ENCODE peak calls at places on chromosome 20, in nine cellular contexts. One of them, this sample, is unnamed.
A peak's percentile ranks its signal among the peaks of the same experiment; 100 is the strongest.

GRCh38 chr20:13009682-13010406 is 1.1 kb downstream of the SPTLC3 start:
- DNase-seq in NCI-H2029 treated with DMSO at 0.1 percent for 48 hours: peak; percentile 24
- DNase-seq in CD8-positive, alpha-beta memory T cell: peak; percentile 17
- DNase-seq in NCI-H510A treated with DMSO at 0.1 percent for 48 hours: peak; percentile 27
- DNase-seq in ELF-1: no peak
- DNase-seq in effector memory CD4-positive, alpha-beta T cell: no peak
- DNase-seq in NAMALWA: peak; percentile 81
- DNase-seq in T-helper 1 cell: no peak
- DNase-seq in tibial artery: no peak
- DNase-seq in this sample: peak; percentile 17

GRCh38 chr20:50191566-50192363 is 1.1 kb downstream of the CEBPB start:
- DNase-seq in NCI-H2029 treated with DMSO at 0.1 percent for 48 hours: no peak
- DNase-seq in CD8-positive, alpha-beta memory T cell: peak; percentile 64
- DNase-seq in NCI-H510A treated with DMSO at 0.1 percent for 48 hours: peak; percentile 36
- DNase-seq in ELF-1: peak; percentile 81
- DNase-seq in effector memory CD4-positive, alpha-beta T cell: peak; percentile 5
- DNase-seq in NAMALWA: peak; percentile 81
- DNase-seq in T-helper 1 cell: peak; percentile 58
- DNase-seq in tibial artery: no peak
- DNase-seq in this sample: peak; percentile 75

GRCh38 chr20:6038256-6038655 is 15.6 kb downstream of the LRRN4 start:
- DNase-seq in NCI-H2029 treated with DMSO at 0.1 percent for 48 hours: no peak
- DNase-seq in CD8-positive, alpha-beta memory T cell: no peak
- DNase-seq in NCI-H510A treated with DMSO at 0.1 percent for 48 hours: no peak
- DNase-seq in ELF-1: no peak
- DNase-seq in effector memory CD4-positive, alpha-beta T cell: no peak
- DNase-seq in NAMALWA: no peak
- DNase-seq in T-helper 1 cell: no peak
- DNase-seq in tibial artery: no peak
- DNase-seq in this sample: no peak

GRCh38 chr20:50111829-50112495 is 988 bp downstream of the UBE2V1 start:
- DNase-seq in NCI-H2029 treated with DMSO at 0.1 percent for 48 hours: no peak
- DNase-seq in CD8-positive, alpha-beta memory T cell: no peak
- DNase-seq in NCI-H510A treated with DMSO at 0.1 percent for 48 hours: no peak
- DNase-seq in ELF-1: no peak
- DNase-seq in effector memory CD4-positive, alpha-beta T cell: no peak
- DNase-seq in NAMALWA: no peak
- DNase-seq in T-helper 1 cell: no peak
- DNase-seq in tibial artery: no peak
- DNase-seq in this sample: no peak

GRCh38 chr20:19937651-19938420 is 79.3 kb upstream of the NAA20 start:
- DNase-seq in NCI-H2029 treated with DMSO at 0.1 percent for 48 hours: no peak
- DNase-seq in CD8-positive, alpha-beta memory T cell: peak; percentile 30
- DNase-seq in NCI-H510A treated with DMSO at 0.1 percent for 48 hours: no peak
- DNase-seq in ELF-1: no peak
- DNase-seq in effector memory CD4-positive, alpha-beta T cell: no peak
- DNase-seq in NAMALWA: no peak
- DNase-seq in T-helper 1 cell: no peak
- DNase-seq in tibial artery: no peak
- DNase-seq in this sample: no peak

GRCh38 chr20:2124632-2125131 is 23.1 kb downstream of the STK35 start:
- DNase-seq in NCI-H2029 treated with DMSO at 0.1 percent for 48 hours: no peak
- DNase-seq in CD8-positive, alpha-beta memory T cell: no peak
- DNase-seq in NCI-H510A treated with DMSO at 0.1 percent for 48 hours: no peak
- DNase-seq in ELF-1: peak; percentile 38
- DNase-seq in effector memory CD4-positive, alpha-beta T cell: no peak
- DNase-seq in NAMALWA: no peak
- DNase-seq in T-helper 1 cell: no peak
- DNase-seq in tibial artery: no peak
- DNase-seq in this sample: peak; percentile 69

GRCh38 chr20:35093245-35093884 is 758 bp upstream of the TRPC4AP start:
- DNase-seq in NCI-H2029 treated with DMSO at 0.1 percent for 48 hours: no peak
- DNase-seq in CD8-positive, alpha-beta memory T cell: no peak
- DNase-seq in NCI-H510A treated with DMSO at 0.1 percent for 48 hours: peak; percentile 47
- DNase-seq in ELF-1: no peak
- DNase-seq in effector memory CD4-positive, alpha-beta T cell: no peak
- DNase-seq in NAMALWA: no peak
- DNase-seq in T-helper 1 cell: no peak
- DNase-seq in tibial artery: no peak
- DNase-seq in this sample: no peak

GRCh38 chr20:21315138-21315537 is 12.0 kb downstream of the XRN2 start:
- DNase-seq in NCI-H2029 treated with DMSO at 0.1 percent for 48 hours: no peak
- DNase-seq in CD8-positive, alpha-beta memory T cell: no peak
- DNase-seq in NCI-H510A treated with DMSO at 0.1 percent for 48 hours: no peak
- DNase-seq in ELF-1: no peak
- DNase-seq in effector memory CD4-positive, alpha-beta T cell: no peak
- DNase-seq in NAMALWA: peak; percentile 75
- DNase-seq in T-helper 1 cell: no peak
- DNase-seq in tibial artery: no peak
- DNase-seq in this sample: no peak

GRCh38 chr20:49675368-49676151 is 38.1 kb downstream of the B4GALT5 start:
- DNase-seq in NCI-H2029 treated with DMSO at 0.1 percent for 48 hours: no peak
- DNase-seq in CD8-positive, alpha-beta memory T cell: no peak
- DNase-seq in NCI-H510A treated with DMSO at 0.1 percent for 48 hours: no peak
- DNase-seq in ELF-1: no peak
- DNase-seq in effector memory CD4-positive, alpha-beta T cell: no peak
- DNase-seq in NAMALWA: no peak
- DNase-seq in T-helper 1 cell: no peak
- DNase-seq in tibial artery: no peak
- DNase-seq in this sample: no peak

GRCh38 chr20:46056027-46056833 is 27.2 kb downstream of the SLC12A5 start:
- DNase-seq in NCI-H2029 treated with DMSO at 0.1 percent for 48 hours: no peak
- DNase-seq in CD8-positive, alpha-beta memory T cell: no peak
- DNase-seq in NCI-H510A treated with DMSO at 0.1 percent for 48 hours: no peak
- DNase-seq in ELF-1: no peak
- DNase-seq in effector memory CD4-positive, alpha-beta T cell: no peak
- DNase-seq in NAMALWA: no peak
- DNase-seq in T-helper 1 cell: no peak
- DNase-seq in tibial artery: no peak
- DNase-seq in this sample: no peak

GRCh38 chr20:61537721-61538480 is 285.8 kb downstream of the CDH4 start:
- DNase-seq in NCI-H2029 treated with DMSO at 0.1 percent for 48 hours: no peak
- DNase-seq in CD8-positive, alpha-beta memory T cell: no peak
- DNase-seq in NCI-H510A treated with DMSO at 0.1 percent for 48 hours: no peak
- DNase-seq in ELF-1: no peak
- DNase-seq in effector memory CD4-positive, alpha-beta T cell: no peak
- DNase-seq in NAMALWA: no peak
- DNase-seq in T-helper 1 cell: no peak
- DNase-seq in tibial artery: no peak
- DNase-seq in this sample: no peak

GRCh38 chr20:58969439-58969838 is 11.6 kb upstream of the NELFCD start:
- DNase-seq in NCI-H2029 treated with DMSO at 0.1 percent for 48 hours: no peak
- DNase-seq in CD8-positive, alpha-beta memory T cell: no peak
- DNase-seq in NCI-H510A treated with DMSO at 0.1 percent for 48 hours: no peak
- DNase-seq in ELF-1: no peak
- DNase-seq in effector memory CD4-positive, alpha-beta T cell: no peak
- DNase-seq in NAMALWA: no peak
- DNase-seq in T-helper 1 cell: no peak
- DNase-seq in tibial artery: no peak
- DNase-seq in this sample: no peak

GRCh38 chr20:10924628-10925266 is 250.9 kb upstream of the JAG1 start:
- DNase-seq in NCI-H2029 treated with DMSO at 0.1 percent for 48 hours: no peak
- DNase-seq in CD8-positive, alpha-beta memory T cell: no peak
- DNase-seq in NCI-H510A treated with DMSO at 0.1 percent for 48 hours: peak; percentile 96
- DNase-seq in ELF-1: no peak
- DNase-seq in effector memory CD4-positive, alpha-beta T cell: no peak
- DNase-seq in NAMALWA: no peak
- DNase-seq in T-helper 1 cell: no peak
- DNase-seq in tibial artery: no peak
- DNase-seq in this sample: no peak

GRCh38 chr20:13717631-13718044 is 67.1 kb downstream of the ESF1 start:
- DNase-seq in NCI-H2029 treated with DMSO at 0.1 percent for 48 hours: no peak
- DNase-seq in CD8-positive, alpha-beta memory T cell: no peak
- DNase-seq in NCI-H510A treated with DMSO at 0.1 percent for 48 hours: no peak
- DNase-seq in ELF-1: no peak
- DNase-seq in effector memory CD4-positive, alpha-beta T cell: no peak
- DNase-seq in NAMALWA: no peak
- DNase-seq in T-helper 1 cell: no peak
- DNase-seq in tibial artery: no peak
- DNase-seq in this sample: no peak

GRCh38 chr20:13141541-13141940 is 79.5 kb upstream of the ISM1 start:
- DNase-seq in NCI-H2029 treated with DMSO at 0.1 percent for 48 hours: no peak
- DNase-seq in CD8-positive, alpha-beta memory T cell: no peak
- DNase-seq in NCI-H510A treated with DMSO at 0.1 percent for 48 hours: no peak
- DNase-seq in ELF-1: no peak
- DNase-seq in effector memory CD4-positive, alpha-beta T cell: no peak
- DNase-seq in NAMALWA: no peak
- DNase-seq in T-helper 1 cell: no peak
- DNase-seq in tibial artery: no peak
- DNase-seq in this sample: no peak

GRCh38 chr20:48189177-48189576 is 403.9 kb upstream of the SULF2 start:
- DNase-seq in NCI-H2029 treated with DMSO at 0.1 percent for 48 hours: no peak
- DNase-seq in CD8-positive, alpha-beta memory T cell: no peak
- DNase-seq in NCI-H510A treated with DMSO at 0.1 percent for 48 hours: no peak
- DNase-seq in ELF-1: no peak
- DNase-seq in effector memory CD4-positive, alpha-beta T cell: no peak
- DNase-seq in NAMALWA: peak; percentile 12
- DNase-seq in T-helper 1 cell: no peak
- DNase-seq in tibial artery: no peak
- DNase-seq in this sample: no peak

GRCh38 chr20:25540273-25540672 is 45.1 kb downstream of the NINL start:
- DNase-seq in NCI-H2029 treated with DMSO at 0.1 percent for 48 hours: no peak
- DNase-seq in CD8-positive, alpha-beta memory T cell: no peak
- DNase-seq in NCI-H510A treated with DMSO at 0.1 percent for 48 hours: no peak
- DNase-seq in ELF-1: peak; percentile 39
- DNase-seq in effector memory CD4-positive, alpha-beta T cell: no peak
- DNase-seq in NAMALWA: peak; percentile 64
- DNase-seq in T-helper 1 cell: no peak
- DNase-seq in tibial artery: no peak
- DNase-seq in this sample: peak; percentile 60

GRCh38 chr20:1890469-1891262 is 4.5 kb upstream of the SIRPA start:
- DNase-seq in NCI-H2029 treated with DMSO at 0.1 percent for 48 hours: no peak
- DNase-seq in CD8-positive, alpha-beta memory T cell: no peak
- DNase-seq in NCI-H510A treated with DMSO at 0.1 percent for 48 hours: no peak
- DNase-seq in ELF-1: no peak
- DNase-seq in effector memory CD4-positive, alpha-beta T cell: no peak
- DNase-seq in NAMALWA: no peak
- DNase-seq in T-helper 1 cell: no peak
- DNase-seq in tibial artery: peak; percentile 78
- DNase-seq in this sample: no peak

GRCh38 chr20:47656313-47656712 is 129.0 kb downstream of the SULF2 start:
- DNase-seq in NCI-H2029 treated with DMSO at 0.1 percent for 48 hours: no peak
- DNase-seq in CD8-positive, alpha-beta memory T cell: no peak
- DNase-seq in NCI-H510A treated with DMSO at 0.1 percent for 48 hours: no peak
- DNase-seq in ELF-1: no peak
- DNase-seq in effector memory CD4-positive, alpha-beta T cell: no peak
- DNase-seq in NAMALWA: no peak
- DNase-seq in T-helper 1 cell: no peak
- DNase-seq in tibial artery: no peak
- DNase-seq in this sample: no peak

GRCh38 chr20:61982951-61983315 is 82.7 kb downstream of the TAF4 start:
- DNase-seq in NCI-H2029 treated with DMSO at 0.1 percent for 48 hours: no peak
- DNase-seq in CD8-positive, alpha-beta memory T cell: no peak
- DNase-seq in NCI-H510A treated with DMSO at 0.1 percent for 48 hours: no peak
- DNase-seq in ELF-1: no peak
- DNase-seq in effector memory CD4-positive, alpha-beta T cell: no peak
- DNase-seq in NAMALWA: no peak
- DNase-seq in T-helper 1 cell: no peak
- DNase-seq in tibial artery: no peak
- DNase-seq in this sample: no peak

GRCh38 chr20:62845818-62846527 is 15.6 kb downstream of the TCFL5 start:
- DNase-seq in NCI-H2029 treated with DMSO at 0.1 percent for 48 hours: no peak
- DNase-seq in CD8-positive, alpha-beta memory T cell: no peak
- DNase-seq in NCI-H510A treated with DMSO at 0.1 percent for 48 hours: no peak
- DNase-seq in ELF-1: no peak
- DNase-seq in effector memory CD4-positive, alpha-beta T cell: no peak
- DNase-seq in NAMALWA: no peak
- DNase-seq in T-helper 1 cell: no peak
- DNase-seq in tibial artery: no peak
- DNase-seq in this sample: no peak

GRCh38 chr20:62716198-62716940 is 7.7 kb downstream of the NTSR1 start:
- DNase-seq in NCI-H2029 treated with DMSO at 0.1 percent for 48 hours: no peak
- DNase-seq in CD8-positive, alpha-beta memory T cell: peak; percentile 29
- DNase-seq in NCI-H510A treated with DMSO at 0.1 percent for 48 hours: no peak
- DNase-seq in ELF-1: no peak
- DNase-seq in effector memory CD4-positive, alpha-beta T cell: peak; percentile 17
- DNase-seq in NAMALWA: no peak
- DNase-seq in T-helper 1 cell: no peak
- DNase-seq in tibial artery: no peak
- DNase-seq in this sample: no peak

GRCh38 chr20:58070664-58071499 is 157.6 kb downstream of the ANKRD60 start:
- DNase-seq in NCI-H2029 treated with DMSO at 0.1 percent for 48 hours: no peak
- DNase-seq in CD8-positive, alpha-beta memory T cell: no peak
- DNase-seq in NCI-H510A treated with DMSO at 0.1 percent for 48 hours: no peak
- DNase-seq in ELF-1: no peak
- DNase-seq in effector memory CD4-positive, alpha-beta T cell: no peak
- DNase-seq in NAMALWA: no peak
- DNase-seq in T-helper 1 cell: no peak
- DNase-seq in tibial artery: peak; percentile 38
- DNase-seq in this sample: no peak

GRCh38 chr20:32536861-32537656 is 48.1 kb downstream of the NOL4L start:
- DNase-seq in NCI-H2029 treated with DMSO at 0.1 percent for 48 hours: peak; percentile 86
- DNase-seq in CD8-positive, alpha-beta memory T cell: peak; percentile 66
- DNase-seq in NCI-H510A treated with DMSO at 0.1 percent for 48 hours: peak; percentile 91
- DNase-seq in ELF-1: no peak
- DNase-seq in effector memory CD4-positive, alpha-beta T cell: peak; percentile 58
- DNase-seq in NAMALWA: peak; percentile 54
- DNase-seq in T-helper 1 cell: peak; percentile 76
- DNase-seq in tibial artery: no peak
- DNase-seq in this sample: peak; percentile 75

GRCh38 chr20:18428490-18429173 is 38.2 kb downstream of the DZANK1 start:
- DNase-seq in NCI-H2029 treated with DMSO at 0.1 percent for 48 hours: no peak
- DNase-seq in CD8-positive, alpha-beta memory T cell: no peak
- DNase-seq in NCI-H510A treated with DMSO at 0.1 percent for 48 hours: no peak
- DNase-seq in ELF-1: no peak
- DNase-seq in effector memory CD4-positive, alpha-beta T cell: no peak
- DNase-seq in NAMALWA: no peak
- DNase-seq in T-helper 1 cell: no peak
- DNase-seq in tibial artery: no peak
- DNase-seq in this sample: no peak

GRCh38 chr20:5430670-5431069 is 113.9 kb upstream of the PROKR2 start:
- DNase-seq in NCI-H2029 treated with DMSO at 0.1 percent for 48 hours: no peak
- DNase-seq in CD8-positive, alpha-beta memory T cell: no peak
- DNase-seq in NCI-H510A treated with DMSO at 0.1 percent for 48 hours: no peak
- DNase-seq in ELF-1: no peak
- DNase-seq in effector memory CD4-positive, alpha-beta T cell: no peak
- DNase-seq in NAMALWA: no peak
- DNase-seq in T-helper 1 cell: no peak
- DNase-seq in tibial artery: no peak
- DNase-seq in this sample: no peak

GRCh38 chr20:52383995-52384621 is 192.5 kb upstream of the ZFP64 start:
- DNase-seq in NCI-H2029 treated with DMSO at 0.1 percent for 48 hours: no peak
- DNase-seq in CD8-positive, alpha-beta memory T cell: no peak
- DNase-seq in NCI-H510A treated with DMSO at 0.1 percent for 48 hours: no peak
- DNase-seq in ELF-1: no peak
- DNase-seq in effector memory CD4-positive, alpha-beta T cell: no peak
- DNase-seq in NAMALWA: no peak
- DNase-seq in T-helper 1 cell: no peak
- DNase-seq in tibial artery: no peak
- DNase-seq in this sample: no peak

This sample was measured in germinal center.